ENCODE peak calls at places on chromosomes 13 and 19, in eight cellular contexts. S is psoas muscle, B is GM23338, P is left ventricle myocardium inferior, H is fibroblast of lung, E is AG10803, G is bronchial epithelial cell, A is stomach. K is an unnamed sample.

GRCh38 chr19:6223461-6224307 is 56.1 kb downstream of the MLLT1 start:
- DNase-seq in S (peak), B (no peak), P (no peak), H (no peak), E (no peak), G (no peak), A (peak), K (no peak)

GRCh38 chr19:13057744-13058143 is 44.9 kb downstream of the LYL1 start:
- DNase-seq in S (no peak), B (no peak), P (no peak), H (no peak), E (no peak), G (no peak), A (no peak), K (no peak)

GRCh38 chr13:85286081-85286480 is 513.1 kb downstream of the SLITRK6 start:
- DNase-seq in S (no peak), B (no peak), P (no peak), H (peak), E (no peak), G (no peak), A (no peak), K (no peak)

GRCh38 chr13:24270639-24271131 is 38.7 kb upstream of the C1QTNF9 start:
- DNase-seq in S (peak), B (peak), P (peak), H (peak), E (peak), G (peak), A (peak), K (no peak)

GRCh38 chr13:44649118-44649455 is 73.0 kb upstream of the TSC22D1 start:
- DNase-seq in S (no peak), B (peak), P (no peak), H (no peak), E (no peak), G (no peak), A (no peak), K (no peak)

GRCh38 chr13:106919638-106920037 is 351.7 kb upstream of the ARGLU1 start:
- DNase-seq in S (peak), B (peak), P (peak), H (peak), E (no peak), G (no peak), A (no peak), K (no peak)

GRCh38 chr19:18939922-18940775 is 868 bp downstream of the HOMER3 start:
- DNase-seq in S (peak), B (peak), P (peak), H (peak), E (peak), G (peak), A (peak), K (peak)

GRCh38 chr13:66805657-66806056 is 424.5 kb downstream of the PCDH9 start:
- DNase-seq in S (no peak), B (no peak), P (no peak), H (peak), E (no peak), G (no peak), A (peak), K (no peak)

GRCh38 chr19:16274466-16274865 is 50.2 kb upstream of the KLF2 start:
- DNase-seq in S (no peak), B (no peak), P (no peak), H (no peak), E (peak), G (no peak), A (no peak), K (no peak)

GRCh38 chr13:39656325-39656677 is 839 bp downstream of the COG6 start:
- DNase-seq in S (no peak), B (peak), P (no peak), H (no peak), E (no peak), G (peak), A (no peak), K (no peak)

GRCh38 chr19:40927567-40927966 is 45.5 kb upstream of the CYP2A7 start:
- DNase-seq in S (no peak), B (no peak), P (no peak), H (no peak), E (no peak), G (no peak), A (no peak), K (no peak)

GRCh38 chr19:47518139-47518538 is 3.3 kb upstream of the NAPA start:
- DNase-seq in S (no peak), B (no peak), P (no peak), H (peak), E (no peak), G (peak), A (no peak), K (no peak)

GRCh38 chr13:49643003-49643651 is 14.8 kb downstream of the ARL11 start:
- DNase-seq in S (no peak), B (no peak), P (no peak), H (no peak), E (no peak), G (no peak), A (no peak), K (no peak)

GRCh38 chr19:16369664-16370576 is 45.3 kb downstream of the KLF2 start:
- DNase-seq in S (no peak), B (no peak), P (no peak), H (no peak), E (no peak), G (no peak), A (no peak), K (no peak)

GRCh38 chr13:113656831-113657671 is 947 bp downstream of the ATP4B start:
- DNase-seq in S (no peak), B (no peak), P (peak), H (no peak), E (no peak), G (no peak), A (peak), K (no peak)

GRCh38 chr19:16587031-16588023 is 15.1 kb upstream of the SLC35E1 start:
- DNase-seq in S (no peak), B (peak), P (no peak), H (peak), E (peak), G (peak), A (no peak), K (no peak)

GRCh38 chr19:31448221-31448657 is 99.0 kb upstream of the TSHZ3 start:
- DNase-seq in S (peak), B (no peak), P (peak), H (peak), E (peak), G (peak), A (peak), K (no peak)

GRCh38 chr19:16116067-16116466 is 4.4 kb downstream of the RAB8A start:
- DNase-seq in S (no peak), B (no peak), P (no peak), H (no peak), E (no peak), G (no peak), A (no peak), K (no peak)

GRCh38 chr19:57031156-57031555 is 88.6 kb upstream of the USP29 start:
- DNase-seq in S (no peak), B (no peak), P (no peak), H (no peak), E (no peak), G (no peak), A (no peak), K (no peak)

GRCh38 chr13:42280537-42280936 is 8.6 kb downstream of the AKAP11 start:
- DNase-seq in S (no peak), B (no peak), P (no peak), H (no peak), E (no peak), G (no peak), A (no peak), K (no peak)

GRCh38 chr19:48415395-48415794 is 21.9 kb downstream of the GRIN2D start:
- DNase-seq in S (peak), B (peak), P (peak), H (peak), E (peak), G (peak), A (peak), K (peak)

GRCh38 chr19:34666200-34666957 is 10.6 kb downstream of the SCGB2B2 start:
- DNase-seq in S (no peak), B (no peak), P (no peak), H (no peak), E (no peak), G (no peak), A (no peak), K (no peak)

GRCh38 chr19:5067666-5068065 is 98.8 kb downstream of the KDM4B start:
- DNase-seq in S (no peak), B (no peak), P (no peak), H (no peak), E (no peak), G (no peak), A (no peak), K (no peak)

GRCh38 chr13:74061939-74062595 is 72.1 kb downstream of the KLF12 start:
- DNase-seq in S (no peak), B (no peak), P (no peak), H (peak), E (peak), G (no peak), A (no peak), K (no peak)

GRCh38 chr13:40171566-40171965 is 494.9 kb downstream of the FOXO1 start:
- DNase-seq in S (no peak), B (no peak), P (no peak), H (no peak), E (no peak), G (no peak), A (no peak), K (no peak)

GRCh38 chr19:5131031-5131865 is 162.3 kb downstream of the KDM4B start:
- DNase-seq in S (no peak), B (peak), P (no peak), H (no peak), E (no peak), G (no peak), A (no peak), K (no peak)

GRCh38 chr19:17026041-17026658 is 460 bp downstream of the CPAMD8 start:
- DNase-seq in S (no peak), B (peak), P (no peak), H (no peak), E (no peak), G (no peak), A (no peak), K (peak)

GRCh38 chr19:34838753-34839431 is 65.9 kb upstream of the ZNF599 start:
- DNase-seq in S (peak), B (peak), P (no peak), H (no peak), E (peak), G (no peak), A (peak), K (no peak)

GRCh38 chr13:101398920-101399319 is 17.4 kb downstream of the NALCN start:
- DNase-seq in S (no peak), B (no peak), P (no peak), H (peak), E (peak), G (peak), A (no peak), K (no peak)

GRCh38 chr13:27713767-27714166 is 78.5 kb upstream of the GSX1 start:
- DNase-seq in S (no peak), B (no peak), P (no peak), H (no peak), E (no peak), G (no peak), A (no peak), K (no peak)

GRCh38 chr13:108609353-108609752 is 20.1 kb upstream of the MYO16 start:
- DNase-seq in S (no peak), B (peak), P (no peak), H (peak), E (peak), G (peak), A (no peak), K (no peak)

GRCh38 chr13:25802579-25802978 is 249.2 kb downstream of the SHISA2 start:
- DNase-seq in S (no peak), B (no peak), P (no peak), H (no peak), E (no peak), G (no peak), A (no peak), K (no peak)

GRCh38 chr13:50991624-50992610 is 82.3 kb downstream of the RNASEH2B start:
- DNase-seq in S (no peak), B (no peak), P (no peak), H (no peak), E (no peak), G (no peak), A (no peak), K (no peak)

GRCh38 chr19:50710094-50710493 is 9.5 kb downstream of the SHANK1 start:
- DNase-seq in S (no peak), B (no peak), P (no peak), H (no peak), E (no peak), G (no peak), A (no peak), K (no peak)

GRCh38 chr19:46471116-46471733 is at the start of gene PNMA8A:
- DNase-seq in S (peak), B (peak), P (peak), H (peak), E (peak), G (no peak), A (peak), K (no peak)

GRCh38 chr19:48660854-48661731 is 11.7 kb downstream of the NTN5 start:
- DNase-seq in S (peak), B (peak), P (peak), H (peak), E (peak), G (peak), A (peak), K (peak)

GRCh38 chr13:21608961-21609360 is 5.0 kb upstream of the MICU2 start:
- DNase-seq in S (no peak), B (no peak), P (no peak), H (no peak), E (no peak), G (peak), A (no peak), K (no peak)

GRCh38 chr13:93945621-93946020 is 533.9 kb downstream of the DCT start:
- DNase-seq in S (no peak), B (no peak), P (no peak), H (no peak), E (peak), G (no peak), A (no peak), K (no peak)

DNA sequence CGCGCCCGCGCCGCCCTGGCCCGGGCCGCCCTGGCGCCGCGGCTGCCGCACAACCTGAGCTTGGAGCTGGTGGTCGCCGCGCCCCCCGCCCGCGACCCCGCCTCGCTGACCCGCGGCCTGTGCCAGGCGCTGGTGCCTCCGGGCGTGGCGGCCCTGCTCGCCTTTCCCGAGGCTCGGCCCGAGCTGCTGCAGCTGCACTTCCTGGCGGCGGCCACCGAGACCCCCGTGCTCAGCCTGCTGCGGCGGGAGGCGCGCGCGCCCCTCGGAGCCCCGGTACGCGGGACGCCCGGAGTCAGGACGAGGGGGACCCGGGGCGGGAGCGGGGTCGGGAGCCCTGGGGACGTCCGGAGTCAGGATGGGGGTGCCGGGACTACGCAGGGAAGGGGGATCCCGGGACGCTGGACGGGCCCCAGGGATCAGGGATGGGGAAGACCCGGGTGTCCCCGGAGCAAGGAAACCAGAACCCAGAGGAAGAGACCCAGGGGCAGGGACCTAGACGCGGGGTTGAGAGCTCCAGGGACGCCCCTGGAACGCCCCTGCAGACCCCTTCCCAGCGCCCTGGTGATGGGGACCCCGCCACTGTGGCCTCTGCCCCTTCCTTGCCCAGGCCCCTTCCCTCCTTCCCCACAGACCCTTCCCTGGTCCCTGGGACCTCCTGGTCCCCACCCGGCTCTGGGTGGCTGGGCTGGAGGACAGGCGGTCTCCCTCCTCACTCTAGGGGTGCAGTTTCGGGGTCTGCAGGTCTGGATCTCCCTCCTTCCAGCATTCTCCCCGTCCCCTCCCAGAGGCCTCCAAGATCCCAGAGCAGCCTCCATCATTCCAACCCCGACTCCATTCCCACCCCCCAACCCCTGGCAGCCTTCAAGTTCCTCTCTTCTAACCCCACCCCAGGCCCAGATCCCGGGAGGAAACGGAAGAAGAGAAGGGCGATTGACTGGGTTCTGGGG is 645 bp downstream of the GRIN3B start:
- DNase-seq in S (no peak), B (peak), P (no peak), H (no peak), E (no peak), G (no peak), A (no peak), K (no peak)
- H3K4me3 ChIP-seq in S (no peak), B (peak), P (peak), H (no peak), E (no peak), G (no peak), A (peak), K (no peak)

GRCh38 chr19:947090-947706 is 21.4 kb downstream of the ARID3A start:
- DNase-seq in S (no peak), B (no peak), P (no peak), H (no peak), E (no peak), G (no peak), A (no peak), K (no peak)
- TF ChIP-seq CTCF in S (no peak), B (no peak), P (no peak), H (no peak), E (no peak), G (no peak), A (no peak), K (no peak)

DNA sequence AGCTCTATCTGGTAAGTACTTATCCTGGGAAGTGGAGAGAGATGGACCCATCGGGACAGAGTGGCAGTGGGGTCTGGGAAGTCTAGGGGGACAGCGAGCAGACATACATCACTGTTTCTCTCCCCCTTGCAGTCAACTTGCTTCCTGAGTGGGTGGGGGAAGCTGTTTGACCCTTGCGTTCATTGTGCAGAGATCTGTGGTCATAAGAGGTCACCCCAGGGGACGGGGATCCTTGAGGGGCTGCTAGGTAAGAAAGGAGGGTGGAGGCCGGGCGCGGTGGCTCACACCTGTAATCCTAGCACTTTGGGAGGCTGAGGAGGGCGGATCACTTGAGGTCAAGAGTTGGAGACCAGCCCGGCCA is 474 bp downstream of the ARHGEF18 start:
- DNase-seq in S (no peak), B (no peak), P (no peak), H (no peak), E (no peak), G (no peak), A (no peak), K (no peak)
- H3K4me3 ChIP-seq in S (no peak), B (no peak), P (no peak), H (no peak), E (no peak), G (no peak), A (peak), K (no peak)

GRCh38 chr19:27776020-27776419 is 1436.9 kb downstream of the UQCRFS1 start:
- DNase-seq in S (no peak), B (peak), P (no peak), H (peak), E (peak), G (peak), A (no peak), K (no peak)
- TF ChIP-seq CTCF in S (peak), B (peak), P (peak), H (peak), E (peak), G (peak), A (no peak), K (no peak)